ENCODE peak calls at places on chromosomes 12 and 14, in six cellular contexts. U, G, R, C, O and A are unnamed samples.

GRCh38 chr12:25518512-25518911 is 34.6 kb downstream of the LMNTD1 start:
- DNase-seq in C (no peak), G (no peak), U (no peak), O (no peak), R (no peak), A (no peak)

GRCh38 chr14:64782196-64782595 is 78.0 kb downstream of the PLEKHG3 start:
- DNase-seq in U (no peak), R (no peak), O (no peak), C (no peak), G (no peak), A (no peak)

GRCh38 chr12:27076468-27076867 is 5.9 kb downstream of the C12orf71 start:
- DNase-seq in C (no peak), U (no peak), O (no peak), G (no peak), R (no peak), A (no peak)

GRCh38 chr14:72816287-72816686 is 77.6 kb downstream of the DPF3 start:
- DNase-seq in R (no peak), O (no peak), G (no peak), C (no peak), U (no peak), A (no peak)

GRCh38 chr12:83784298-83784890 is 1097.7 kb downstream of the TMTC2 start:
- DNase-seq in R (no peak), O (no peak), C (peak; percentile 78), U (no peak), G (no peak), A (no peak)

GRCh38 chr14:100988011-100988410 is 84.5 kb upstream of the RTL1 start:
- DNase-seq in G (no peak), C (no peak), U (no peak), O (no peak), R (no peak), A (no peak)

GRCh38 chr14:93832665-93833064 is 44.4 kb upstream of the PRIMA1 start:
- DNase-seq in U (no peak), C (no peak), O (peak; percentile 42), G (no peak), R (no peak), A (no peak)

GRCh38 chr14:76923422-76924362 is 97.5 kb downstream of the LRRC74A start:
- DNase-seq in R (no peak), U (no peak), C (peak; percentile 70), G (no peak), O (no peak), A (no peak)

GRCh38 chr12:48800971-48801370 is 12.1 kb upstream of the ADCY6 start:
- DNase-seq in G (no peak), R (no peak), C (no peak), U (no peak), O (no peak), A (no peak)

GRCh38 chr14:68651652-68652432 is 141.0 kb downstream of the ZFP36L1 start:
- DNase-seq in U (no peak), R (no peak), C (peak; percentile 38), G (no peak), O (no peak), A (no peak)

GRCh38 chr14:100621806-100622205 is 34.6 kb upstream of the BEGAIN start:
- DNase-seq in U (no peak), G (no peak), R (peak; percentile 31), O (no peak), C (peak; percentile 68), A (no peak)

GRCh38 chr12:51812871-51813270 is 35.6 kb downstream of the FIGNL2 start:
- DNase-seq in G (no peak), C (no peak), O (no peak), R (no peak), U (no peak), A (no peak)

GRCh38 chr14:24694680-24695079 is 60.7 kb upstream of the GZMB start:
- DNase-seq in G (no peak), R (no peak), O (no peak), U (no peak), C (peak; percentile 35), A (no peak)

GRCh38 chr14:35512765-35513164 is 21.2 kb upstream of the INSM2 start:
- DNase-seq in C (no peak), U (no peak), R (no peak), O (no peak), G (no peak), A (no peak)

GRCh38 chr12:124391340-124392261 is 96.7 kb downstream of the RFLNA start:
- DNase-seq in C (no peak), O (peak; percentile 50), U (peak; percentile 71), G (no peak), R (peak; percentile 90), A (peak; percentile 82)

GRCh38 chr14:90604356-90604755 is 207.5 kb downstream of the CALM1 start:
- DNase-seq in U (no peak), O (no peak), R (no peak), G (no peak), C (no peak), A (no peak)

GRCh38 chr14:68894123-68894522 is 85.0 kb downstream of the ACTN1 start:
- DNase-seq in C (no peak), U (no peak), O (peak; percentile 44), G (no peak), R (peak; percentile 35), A (no peak)

GRCh38 chr14:105927661-105928060 is 401.3 kb downstream of the TMEM121 start:
- DNase-seq in G (no peak), O (no peak), R (peak; percentile 26), U (no peak), C (no peak), A (no peak)

GRCh38 chr14:68458840-68459469 is 333.9 kb downstream of the ZFP36L1 start:
- DNase-seq in C (peak; percentile 71), G (no peak), O (peak; percentile 57), U (peak; percentile 68), R (no peak), A (peak; percentile 79)

GRCh38 chr14:75457024-75457390 is 29.2 kb downstream of the JDP2 start:
- DNase-seq in G (no peak), C (no peak), O (no peak), R (no peak), U (no peak), A (no peak)

GRCh38 chr14:75452900-75453816 is 25.3 kb downstream of the JDP2 start:
- DNase-seq in G (no peak), U (peak; percentile 63), O (peak; percentile 39), C (peak; percentile 94), R (peak; percentile 71), A (peak; percentile 97)

GRCh38 chr14:75456069-75457023 is 28.5 kb downstream of the JDP2 start:
- DNase-seq in G (no peak), U (no peak), C (peak; percentile 42), R (peak; percentile 65), O (no peak), A (no peak)

GRCh38 chr14:75453817-75454434 is 26.1 kb downstream of the JDP2 start:
- DNase-seq in O (no peak), G (no peak), R (no peak), C (peak; percentile 74), U (no peak), A (no peak)

DNA sequence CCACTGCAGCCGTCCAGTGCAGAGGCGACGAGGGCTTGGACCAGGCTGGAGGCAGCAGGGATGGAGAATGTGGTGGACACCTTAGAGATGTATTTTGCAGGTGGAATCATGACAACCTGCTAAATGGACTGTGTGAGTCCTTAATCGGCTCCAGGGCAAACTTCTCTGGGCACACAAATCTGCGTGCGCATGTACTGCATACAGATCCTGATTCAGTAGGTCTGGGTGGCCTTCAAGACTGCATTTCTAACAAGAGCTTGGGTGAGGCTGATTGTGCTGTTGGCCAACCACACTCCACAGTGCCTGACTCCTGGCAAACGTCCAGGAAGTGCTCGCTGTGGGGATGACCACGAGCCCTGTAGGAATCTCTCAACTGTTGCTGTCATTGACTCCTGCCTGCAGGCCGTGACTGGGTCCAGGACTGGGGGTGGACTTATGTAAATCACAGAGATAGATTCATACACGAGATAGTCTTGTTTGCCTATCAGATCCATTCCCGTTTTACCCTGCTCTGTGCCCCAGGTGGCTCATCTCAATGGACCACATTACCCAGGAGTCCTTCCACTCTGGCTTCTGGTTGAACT is 27.2 kb downstream of the JDP2 start:
- DNase-seq in G (no peak), U (peak; percentile 77), O (peak; percentile 67), C (peak; percentile 45), R (peak; percentile 72), A (peak; percentile 92)
- H3K4me1 ChIP-seq in G (no peaks in the 10 kb centered on the region), U (peaks cover 58% of the 10 kb centered on the region), O (peaks cover 88% of the 10 kb centered on the region), C (peaks cover 16% of the 10 kb centered on the region), R (peaks cover 81% of the 10 kb centered on the region), A (peaks cover 45% of the 10 kb centered on the region)

GRCh38 chr14:32470161-32470705 is 141.1 kb downstream of the AKAP6 start:
- DNase-seq in O (no peak), G (no peak), U (no peak), C (no peak), R (no peak), A (no peak)
- H3K4me1 ChIP-seq in O (peaks cover 44% of the 10 kb centered on the region), G (no peaks in the 10 kb centered on the region), U (no peaks in the 10 kb centered on the region), C (no peaks in the 10 kb centered on the region), R (peaks cover 5% of the 10 kb centered on the region), A (peaks cover 51% of the 10 kb centered on the region)

GRCh38 chr12:100528471-100529139 is 44.9 kb upstream of the GAS2L3 start:
- DNase-seq in C (no peak), R (no peak), G (no peak), O (no peak), U (no peak), A (no peak)
- H3K4me1 ChIP-seq in C (no peaks in the 10 kb centered on the region), R (no peaks in the 10 kb centered on the region), G (no peaks in the 10 kb centered on the region), O (no peaks in the 10 kb centered on the region), U (no peaks in the 10 kb centered on the region), A (no peaks in the 10 kb centered on the region)

GRCh38 chr12:3279415-3279780 is 202.2 kb downstream of the TSPAN9 start:
- DNase-seq in G (no peak), O (no peak), C (no peak), R (no peak), U (no peak), A (no peak)
- H3K4me1 ChIP-seq in G (no peaks in the 10 kb centered on the region), O (peaks cover 86% of the 10 kb centered on the region), C (no peaks in the 10 kb centered on the region), R (peaks cover 11% of the 10 kb centered on the region), U (peaks cover 7% of the 10 kb centered on the region), A (no peaks in the 10 kb centered on the region)